ENCODE peak calls at places on chromosome 18, in five cellular contexts. One of them, this sample, is unnamed. For H3K4me1, the result is how much of the 10 kb centered on the place peaks cover.

GRCh38 chr18:75694292-75694691 is 266.8 kb upstream of the SMIM21 start:
- DNase-seq in A549: no peak
- DNase-seq in Caco-2: no peak
- DNase-seq in neural progenitor cell: no peak
- DNase-seq in HCT116: no peak
- DNase-seq in this sample: no peak

GRCh38 chr18:74286106-74286856 is 5.5 kb downstream of the CYB5A start:
- DNase-seq in A549: no peak
- DNase-seq in Caco-2: no peak
- DNase-seq in neural progenitor cell: no peak
- DNase-seq in HCT116: no peak
- DNase-seq in this sample: no peak

GRCh38 chr18:10197097-10197496 is 257.3 kb upstream of the APCDD1 start:
- DNase-seq in A549: no peak
- DNase-seq in Caco-2: no peak
- DNase-seq in neural progenitor cell: no peak
- DNase-seq in HCT116: no peak
- DNase-seq in this sample: peak

GRCh38 chr18:46502444-46502843 is 154.6 kb downstream of the LOXHD1 start:
- DNase-seq in A549: no peak
- DNase-seq in Caco-2: no peak
- DNase-seq in neural progenitor cell: peak
- DNase-seq in HCT116: no peak
- DNase-seq in this sample: no peak

GRCh38 chr18:52409732-52410131 is 69.7 kb downstream of the DCC start:
- DNase-seq in A549: peak
- DNase-seq in Caco-2: peak
- DNase-seq in neural progenitor cell: no peak
- DNase-seq in HCT116: no peak
- DNase-seq in this sample: no peak

GRCh38 chr18:364221-364620 is 96.4 kb upstream of the THOC1 start:
- DNase-seq in A549: no peak
- DNase-seq in Caco-2: no peak
- DNase-seq in neural progenitor cell: no peak
- DNase-seq in HCT116: no peak
- DNase-seq in this sample: no peak

GRCh38 chr18:58041633-58042032 is 2.4 kb upstream of the NEDD4L start:
- DNase-seq in A549: no peak
- DNase-seq in Caco-2: peak
- DNase-seq in neural progenitor cell: no peak
- DNase-seq in HCT116: no peak
- DNase-seq in this sample: no peak

GRCh38 chr18:49892148-49892924 is 79.0 kb upstream of the ACAA2 start:
- DNase-seq in A549: no peak
- DNase-seq in Caco-2: no peak
- DNase-seq in neural progenitor cell: no peak
- DNase-seq in HCT116: peak
- DNase-seq in this sample: no peak

GRCh38 chr18:44943201-44943881 is 262.7 kb downstream of the SETBP1 start:
- DNase-seq in A549: no peak
- DNase-seq in Caco-2: no peak
- DNase-seq in neural progenitor cell: peak
- DNase-seq in HCT116: no peak
- DNase-seq in this sample: no peak

GRCh38 chr18:8830067-8831060 is 125.0 kb downstream of the MTCL1 start:
- DNase-seq in A549: no peak
- DNase-seq in Caco-2: no peak
- DNase-seq in neural progenitor cell: no peak
- DNase-seq in HCT116: no peak
- DNase-seq in this sample: no peak

GRCh38 chr18:70195014-70195614 is 10.4 kb downstream of the RTTN start:
- DNase-seq in A549: no peak
- DNase-seq in Caco-2: no peak
- DNase-seq in neural progenitor cell: no peak
- DNase-seq in HCT116: no peak
- DNase-seq in this sample: no peak
- H3K4me3 ChIP-seq in A549: no peak
- H3K4me3 ChIP-seq in Caco-2: no peak
- H3K4me3 ChIP-seq in neural progenitor cell: no peak
- H3K4me3 ChIP-seq in HCT116: no peak
- H3K4me3 ChIP-seq in this sample: no peak

DNA sequence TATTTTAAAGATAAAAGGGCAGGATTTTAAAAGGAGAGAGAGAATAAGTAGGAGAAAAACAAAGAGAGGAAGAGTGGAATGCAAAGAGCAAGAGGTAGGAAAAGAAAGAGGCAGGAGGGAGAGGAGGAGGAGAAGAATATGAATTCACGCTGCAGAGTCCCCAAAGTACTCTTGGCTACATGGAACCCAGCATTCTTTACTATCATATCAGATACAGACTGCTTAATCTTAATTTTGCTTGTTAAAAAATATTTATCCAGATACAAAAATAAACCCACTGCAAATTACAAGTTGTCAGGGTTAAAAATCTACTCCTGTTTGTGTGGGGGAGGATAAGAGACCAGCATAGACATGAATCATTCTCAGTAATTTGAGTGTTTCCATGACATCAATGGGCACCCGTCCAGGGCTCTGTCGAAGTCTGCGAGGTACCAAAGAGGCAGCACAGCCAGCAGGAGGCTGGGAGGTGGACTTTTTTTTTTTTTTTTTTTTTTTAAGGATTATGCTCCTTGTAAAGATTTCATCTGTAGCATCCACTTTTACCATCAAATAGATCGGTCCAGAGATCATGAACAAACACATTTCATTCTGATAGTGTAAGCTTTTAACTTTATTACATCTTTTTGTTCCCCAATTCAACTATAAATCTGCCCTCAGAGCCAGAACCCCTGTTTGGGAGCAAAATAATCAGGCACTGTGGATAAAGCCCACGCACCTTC is 182.2 kb downstream of the TCF4 start:
- DNase-seq in A549: peak
- DNase-seq in Caco-2: no peak
- DNase-seq in neural progenitor cell: peak
- DNase-seq in HCT116: no peak
- DNase-seq in this sample: peak
- TF ChIP-seq CTCF in A549: no peak
- TF ChIP-seq CTCF in Caco-2: no peak
- TF ChIP-seq CTCF in neural progenitor cell: no peak
- TF ChIP-seq CTCF in HCT116: no peak
- TF ChIP-seq CTCF in this sample: peak

DNA sequence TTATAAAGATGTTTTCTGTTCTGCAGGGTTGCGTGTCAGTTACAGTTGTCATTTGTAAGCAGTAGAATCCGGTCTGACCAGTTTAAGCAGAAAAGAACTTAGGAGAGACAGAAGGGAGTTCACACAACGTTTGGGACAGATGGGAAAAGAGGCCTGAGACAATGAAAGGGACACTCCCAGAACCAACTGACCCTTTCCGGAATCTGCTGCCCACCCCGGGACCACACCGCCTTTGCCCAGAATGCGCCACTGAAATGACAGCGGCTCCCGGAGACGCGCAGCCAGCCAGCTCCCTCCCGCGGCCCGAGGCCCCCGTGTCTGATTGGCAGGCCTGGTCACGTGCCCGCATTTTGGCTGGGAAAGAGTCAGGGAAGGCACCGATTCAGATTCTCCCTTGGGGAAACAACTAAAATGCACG is 244.6 kb downstream of the BCL2 start:
- DNase-seq in A549: peak
- DNase-seq in Caco-2: peak
- DNase-seq in neural progenitor cell: peak
- DNase-seq in HCT116: peak
- DNase-seq in this sample: peak
- H3K4me1 ChIP-seq in A549: under half
- H3K4me1 ChIP-seq in Caco-2: under half
- H3K4me1 ChIP-seq in neural progenitor cell: under half
- H3K4me1 ChIP-seq in HCT116: under half
- H3K4me1 ChIP-seq in this sample: under half

DNA sequence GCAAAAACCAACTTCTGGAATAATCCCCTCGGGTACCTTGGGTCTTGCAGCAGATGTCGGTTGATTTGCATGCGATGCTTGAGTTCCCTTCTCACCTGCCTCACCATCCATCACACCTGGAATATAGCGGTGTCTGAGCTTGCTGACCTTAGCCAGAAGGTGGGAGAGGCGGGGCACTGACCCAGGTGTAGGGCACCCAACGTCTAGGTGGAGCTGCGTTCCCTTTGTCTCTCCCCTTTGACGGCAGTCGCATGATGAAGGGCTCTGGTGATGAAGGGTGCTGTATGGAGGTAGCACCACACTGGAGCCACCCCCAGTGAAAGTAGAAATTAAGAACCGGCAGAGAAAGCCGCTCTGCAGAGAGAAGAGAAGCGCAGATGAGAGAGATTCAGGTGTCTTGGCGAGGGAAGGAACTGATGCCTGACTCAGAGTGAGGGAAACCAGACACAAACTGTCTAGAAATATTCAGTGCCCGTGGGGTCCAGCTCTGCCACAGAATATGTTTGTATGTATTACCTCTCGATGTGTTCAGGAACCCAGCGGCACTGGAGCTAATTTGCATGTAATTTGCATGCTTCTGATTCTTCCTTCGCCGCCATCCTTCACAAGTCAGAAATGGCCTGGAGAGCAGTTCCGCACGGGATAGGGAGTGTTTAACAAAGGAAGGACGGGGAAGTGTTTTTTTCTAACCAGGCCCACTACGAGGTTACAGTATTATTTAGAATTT is 19.4 kb upstream of the MBP start:
- DNase-seq in A549: no peak
- DNase-seq in Caco-2: no peak
- DNase-seq in neural progenitor cell: no peak
- DNase-seq in HCT116: no peak
- DNase-seq in this sample: no peak
- H3K4me3 ChIP-seq in A549: no peak
- H3K4me3 ChIP-seq in Caco-2: no peak
- H3K4me3 ChIP-seq in neural progenitor cell: no peak
- H3K4me3 ChIP-seq in HCT116: no peak
- H3K4me3 ChIP-seq in this sample: no peak

GRCh38 chr18:48541026-48541746 is 2.4 kb downstream of the CTIF start:
- DNase-seq in A549: peak
- DNase-seq in Caco-2: peak
- DNase-seq in neural progenitor cell: peak
- DNase-seq in HCT116: no peak
- DNase-seq in this sample: peak
- TF ChIP-seq CTCF in A549: no peak
- TF ChIP-seq CTCF in Caco-2: no peak
- TF ChIP-seq CTCF in neural progenitor cell: peak
- TF ChIP-seq CTCF in HCT116: no peak
- TF ChIP-seq CTCF in this sample: no peak

GRCh38 chr18:22726469-22726868 is 206.7 kb upstream of the RBBP8 start:
- DNase-seq in A549: no peak
- DNase-seq in Caco-2: no peak
- DNase-seq in neural progenitor cell: no peak
- DNase-seq in HCT116: no peak
- DNase-seq in this sample: no peak
- H3K4me1 ChIP-seq in A549: under half
- H3K4me1 ChIP-seq in Caco-2: under half
- H3K4me1 ChIP-seq in neural progenitor cell: under half
- H3K4me1 ChIP-seq in HCT116: under half
- H3K4me1 ChIP-seq in this sample: under half

GRCh38 chr18:73088445-73088844 is 220.7 kb upstream of the NETO1 start:
- DNase-seq in A549: no peak
- DNase-seq in Caco-2: no peak
- DNase-seq in neural progenitor cell: no peak
- DNase-seq in HCT116: no peak
- DNase-seq in this sample: no peak
- H3K4me3 ChIP-seq in A549: no peak
- H3K4me3 ChIP-seq in Caco-2: no peak
- H3K4me3 ChIP-seq in neural progenitor cell: no peak
- H3K4me3 ChIP-seq in HCT116: no peak
- H3K4me3 ChIP-seq in this sample: no peak